ENCODE peak calls at places on chromosomes 7 and 10, in six cellular contexts. One of them, this sample, is unnamed.

GRCh38 chr10:15419279-15419874 is 48.3 kb upstream of the FAM171A1 start:
- DNase-seq in tibial nerve: peak
- DNase-seq in breast epithelium: no peak
- DNase-seq in spleen: no peak
- DNase-seq in IMR-90: peak
- DNase-seq in esophagus muscularis mucosa: no peak
- DNase-seq in this sample: no peak

GRCh38 chr10:94493463-94493862 is 52.1 kb upstream of the HELLS start:
- DNase-seq in tibial nerve: no peak
- DNase-seq in breast epithelium: no peak
- DNase-seq in spleen: no peak
- DNase-seq in IMR-90: no peak
- DNase-seq in esophagus muscularis mucosa: no peak
- DNase-seq in this sample: no peak

GRCh38 chr10:110364531-110364937 is 59.8 kb upstream of the SMNDC1 start:
- DNase-seq in tibial nerve: no peak
- DNase-seq in breast epithelium: no peak
- DNase-seq in spleen: no peak
- DNase-seq in IMR-90: no peak
- DNase-seq in esophagus muscularis mucosa: no peak
- DNase-seq in this sample: no peak

GRCh38 chr7:29369909-29370488 is 175.4 kb downstream of the CHN2 start:
- DNase-seq in tibial nerve: no peak
- DNase-seq in breast epithelium: no peak
- DNase-seq in spleen: no peak
- DNase-seq in IMR-90: no peak
- DNase-seq in esophagus muscularis mucosa: no peak
- DNase-seq in this sample: no peak

GRCh38 chr7:13603661-13604060 is 385.8 kb downstream of the ETV1 start:
- DNase-seq in tibial nerve: no peak
- DNase-seq in breast epithelium: no peak
- DNase-seq in spleen: no peak
- DNase-seq in IMR-90: peak
- DNase-seq in esophagus muscularis mucosa: no peak
- DNase-seq in this sample: no peak

GRCh38 chr10:84452006-84452405 is 123.6 kb downstream of the CCSER2 start:
- DNase-seq in tibial nerve: no peak
- DNase-seq in breast epithelium: no peak
- DNase-seq in spleen: no peak
- DNase-seq in IMR-90: peak
- DNase-seq in esophagus muscularis mucosa: no peak
- DNase-seq in this sample: no peak

GRCh38 chr7:41103331-41103730 is 599.6 kb downstream of the INHBA start:
- DNase-seq in tibial nerve: no peak
- DNase-seq in breast epithelium: no peak
- DNase-seq in spleen: no peak
- DNase-seq in IMR-90: peak
- DNase-seq in esophagus muscularis mucosa: no peak
- DNase-seq in this sample: no peak

GRCh38 chr10:31034041-31034918 is 2.6 kb upstream of the ZNF438 start:
- DNase-seq in tibial nerve: no peak
- DNase-seq in breast epithelium: no peak
- DNase-seq in spleen: no peak
- DNase-seq in IMR-90: peak
- DNase-seq in esophagus muscularis mucosa: no peak
- DNase-seq in this sample: no peak

GRCh38 chr7:155543011-155543881 is 3.1 kb downstream of the CNPY1 start:
- DNase-seq in tibial nerve: no peak
- DNase-seq in breast epithelium: no peak
- DNase-seq in spleen: no peak
- DNase-seq in IMR-90: peak
- DNase-seq in esophagus muscularis mucosa: no peak
- DNase-seq in this sample: no peak

GRCh38 chr7:152856351-152856750 is 96.8 kb downstream of the ACTR3B start:
- DNase-seq in tibial nerve: no peak
- DNase-seq in breast epithelium: no peak
- DNase-seq in spleen: no peak
- DNase-seq in IMR-90: no peak
- DNase-seq in esophagus muscularis mucosa: no peak
- DNase-seq in this sample: no peak

GRCh38 chr10:5951167-5951711 is 26.1 kb downstream of the IL15RA start:
- DNase-seq in tibial nerve: peak
- DNase-seq in breast epithelium: peak
- DNase-seq in spleen: no peak
- DNase-seq in IMR-90: no peak
- DNase-seq in esophagus muscularis mucosa: no peak
- DNase-seq in this sample: no peak

GRCh38 chr10:73433538-73433867 is at the start of gene MSS51:
- DNase-seq in tibial nerve: no peak
- DNase-seq in breast epithelium: no peak
- DNase-seq in spleen: no peak
- DNase-seq in IMR-90: no peak
- DNase-seq in esophagus muscularis mucosa: no peak
- DNase-seq in this sample: no peak

GRCh38 chr10:16891375-16892313 is 74.4 kb upstream of the RSU1 start:
- DNase-seq in tibial nerve: peak
- DNase-seq in breast epithelium: no peak
- DNase-seq in spleen: peak
- DNase-seq in IMR-90: peak
- DNase-seq in esophagus muscularis mucosa: no peak
- DNase-seq in this sample: no peak

GRCh38 chr7:93332172-93332571 is 100.0 kb downstream of the VPS50 start:
- DNase-seq in tibial nerve: no peak
- DNase-seq in breast epithelium: no peak
- DNase-seq in spleen: no peak
- DNase-seq in IMR-90: no peak
- DNase-seq in esophagus muscularis mucosa: no peak
- DNase-seq in this sample: no peak

GRCh38 chr7:27478104-27478503 is 184.6 kb downstream of the HIBADH start:
- DNase-seq in tibial nerve: no peak
- DNase-seq in breast epithelium: no peak
- DNase-seq in spleen: no peak
- DNase-seq in IMR-90: no peak
- DNase-seq in esophagus muscularis mucosa: no peak
- DNase-seq in this sample: no peak

GRCh38 chr10:63866747-63867140 is 345.5 kb downstream of the REEP3 start:
- DNase-seq in tibial nerve: no peak
- DNase-seq in breast epithelium: no peak
- DNase-seq in spleen: no peak
- DNase-seq in IMR-90: no peak
- DNase-seq in esophagus muscularis mucosa: no peak
- DNase-seq in this sample: no peak

GRCh38 chr7:66250711-66251110 is 45.6 kb downstream of the TPST1 start:
- DNase-seq in tibial nerve: no peak
- DNase-seq in breast epithelium: no peak
- DNase-seq in spleen: no peak
- DNase-seq in IMR-90: peak
- DNase-seq in esophagus muscularis mucosa: no peak
- DNase-seq in this sample: no peak

GRCh38 chr10:74081192-74081803 is 69.3 kb downstream of the AP3M1 start:
- DNase-seq in tibial nerve: peak
- DNase-seq in breast epithelium: no peak
- DNase-seq in spleen: no peak
- DNase-seq in IMR-90: peak
- DNase-seq in esophagus muscularis mucosa: peak
- DNase-seq in this sample: no peak

GRCh38 chr7:38878694-38879457 is 30.1 kb downstream of the VPS41 start:
- DNase-seq in tibial nerve: no peak
- DNase-seq in breast epithelium: no peak
- DNase-seq in spleen: no peak
- DNase-seq in IMR-90: no peak
- DNase-seq in esophagus muscularis mucosa: no peak
- DNase-seq in this sample: no peak

GRCh38 chr10:98980353-98980752 is 255.3 kb downstream of the HPSE2 start:
- DNase-seq in tibial nerve: no peak
- DNase-seq in breast epithelium: no peak
- DNase-seq in spleen: no peak
- DNase-seq in IMR-90: no peak
- DNase-seq in esophagus muscularis mucosa: no peak
- DNase-seq in this sample: no peak

GRCh38 chr10:104339469-104340098 is 1.3 kb upstream of the ITPRIP start:
- DNase-seq in tibial nerve: peak
- DNase-seq in breast epithelium: no peak
- DNase-seq in spleen: no peak
- DNase-seq in IMR-90: peak
- DNase-seq in esophagus muscularis mucosa: no peak
- DNase-seq in this sample: no peak

GRCh38 chr7:129489491-129489890 is 12.8 kb upstream of the SMKR1 start:
- DNase-seq in tibial nerve: no peak
- DNase-seq in breast epithelium: no peak
- DNase-seq in spleen: no peak
- DNase-seq in IMR-90: peak
- DNase-seq in esophagus muscularis mucosa: no peak
- DNase-seq in this sample: no peak

DNA sequence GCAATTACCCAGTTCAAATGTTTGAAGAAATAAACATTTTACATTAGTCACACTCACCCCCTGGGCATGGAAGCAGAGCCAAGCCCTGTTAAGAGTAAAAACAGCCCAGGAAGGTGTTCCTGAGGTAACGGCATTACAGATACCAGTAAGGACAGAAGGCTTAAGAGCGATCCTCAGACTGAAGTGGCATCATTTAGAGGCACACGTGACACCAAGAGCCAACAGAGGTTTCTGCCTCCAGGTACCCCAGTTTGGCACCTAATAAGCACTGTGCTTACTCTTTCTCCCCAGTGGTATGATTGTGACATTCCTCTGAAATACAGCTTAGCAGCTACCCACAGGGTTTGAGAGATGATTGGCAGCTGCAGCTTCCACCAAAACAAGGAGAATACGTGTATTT is 17.2 kb downstream of the MMS19 start:
- DNase-seq in tibial nerve: no peak
- DNase-seq in breast epithelium: no peak
- DNase-seq in spleen: no peak
- DNase-seq in IMR-90: peak
- DNase-seq in esophagus muscularis mucosa: no peak
- DNase-seq in this sample: no peak
- H3K27ac ChIP-seq in tibial nerve: no peak
- H3K27ac ChIP-seq in breast epithelium: peak
- H3K27ac ChIP-seq in spleen: no peak
- H3K27ac ChIP-seq in IMR-90: no peak
- H3K27ac ChIP-seq in esophagus muscularis mucosa: no peak
- H3K27ac ChIP-seq in this sample: no peak

DNA sequence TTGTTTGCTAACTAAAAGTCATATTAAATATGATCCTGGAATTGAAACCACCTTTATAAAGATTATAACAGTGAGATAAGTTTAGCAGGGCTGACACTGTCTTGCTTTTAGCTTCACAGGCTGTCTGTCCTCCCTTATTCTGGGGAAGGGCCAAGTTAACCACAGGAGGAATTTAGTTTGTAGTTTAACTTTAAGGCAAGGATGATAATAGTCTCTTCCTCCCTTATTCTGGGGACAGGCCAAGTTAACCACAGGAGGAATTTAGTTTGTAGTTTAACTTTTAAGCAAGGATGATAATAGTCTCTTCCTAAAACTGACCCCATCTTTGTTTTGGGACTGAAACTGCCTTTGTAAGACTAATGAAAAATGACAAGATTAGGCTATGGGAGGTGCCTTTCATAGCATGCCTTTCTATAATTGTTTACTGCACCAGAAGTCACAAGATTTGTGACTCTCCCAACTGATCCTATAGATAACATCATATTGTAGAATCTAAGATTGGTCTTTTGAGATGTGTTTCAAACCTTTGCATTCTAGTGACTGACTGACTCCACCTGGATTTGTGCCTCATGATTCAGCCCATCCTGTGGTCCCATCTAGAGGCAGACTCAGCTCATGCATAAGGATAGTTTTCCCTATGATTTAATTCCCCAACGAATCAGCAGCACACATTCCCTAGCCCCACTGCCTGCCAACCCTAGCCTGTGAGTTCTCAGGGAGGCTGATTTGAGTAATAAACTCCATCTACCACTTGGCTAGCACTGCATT is 212.0 kb downstream of the MAGI2 start:
- DNase-seq in tibial nerve: no peak
- DNase-seq in breast epithelium: no peak
- DNase-seq in spleen: no peak
- DNase-seq in IMR-90: peak
- DNase-seq in esophagus muscularis mucosa: no peak
- DNase-seq in this sample: no peak
- TF ChIP-seq CTCF in tibial nerve: no peak
- TF ChIP-seq CTCF in breast epithelium: no peak
- TF ChIP-seq CTCF in spleen: no peak
- TF ChIP-seq CTCF in IMR-90: no peak
- TF ChIP-seq CTCF in esophagus muscularis mucosa: no peak
- TF ChIP-seq CTCF in this sample: no peak

GRCh38 chr10:106025208-106025811 is 1139.2 kb downstream of the SORCS1 start:
- DNase-seq in tibial nerve: no peak
- DNase-seq in breast epithelium: no peak
- DNase-seq in spleen: no peak
- DNase-seq in IMR-90: no peak
- DNase-seq in esophagus muscularis mucosa: no peak
- DNase-seq in this sample: no peak

GRCh38 chr10:106033065-106033464 is 1131.4 kb downstream of the SORCS1 start:
- DNase-seq in tibial nerve: no peak
- DNase-seq in breast epithelium: no peak
- DNase-seq in spleen: no peak
- DNase-seq in IMR-90: no peak
- DNase-seq in esophagus muscularis mucosa: no peak
- DNase-seq in this sample: no peak

GRCh38 chr10:106023329-106023728 is 1141.2 kb downstream of the SORCS1 start:
- DNase-seq in tibial nerve: no peak
- DNase-seq in breast epithelium: no peak
- DNase-seq in spleen: no peak
- DNase-seq in IMR-90: no peak
- DNase-seq in esophagus muscularis mucosa: no peak
- DNase-seq in this sample: no peak

DNA sequence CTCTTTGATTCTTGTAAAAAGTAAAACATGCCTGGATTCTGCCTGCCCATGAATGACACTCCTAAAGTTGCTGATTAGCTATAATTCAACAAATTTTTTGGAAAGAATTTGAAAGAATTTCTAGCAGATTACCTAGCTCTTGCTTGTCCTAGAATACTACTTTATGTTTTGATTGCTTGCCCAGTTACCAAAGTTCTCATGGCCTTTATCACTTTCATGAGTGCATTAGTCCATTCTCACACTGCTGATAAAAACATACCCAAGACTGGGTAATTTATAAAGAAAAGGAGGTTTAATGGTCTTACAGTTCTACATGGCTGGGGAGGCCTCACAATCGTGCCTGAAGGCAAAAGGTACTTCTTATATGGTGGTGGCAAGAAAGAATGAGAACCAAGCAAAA is 1137.3 kb downstream of the SORCS1 start:
- DNase-seq in tibial nerve: no peak
- DNase-seq in breast epithelium: no peak
- DNase-seq in spleen: no peak
- DNase-seq in IMR-90: no peak
- DNase-seq in esophagus muscularis mucosa: no peak
- DNase-seq in this sample: no peak
- TF ChIP-seq POLR2A in tibial nerve: no peak
- TF ChIP-seq POLR2A in breast epithelium: no peak
- TF ChIP-seq POLR2A in spleen: no peak
- TF ChIP-seq POLR2A in IMR-90: no peak
- TF ChIP-seq POLR2A in esophagus muscularis mucosa: no peak
- TF ChIP-seq POLR2A in this sample: no peak

DNA sequence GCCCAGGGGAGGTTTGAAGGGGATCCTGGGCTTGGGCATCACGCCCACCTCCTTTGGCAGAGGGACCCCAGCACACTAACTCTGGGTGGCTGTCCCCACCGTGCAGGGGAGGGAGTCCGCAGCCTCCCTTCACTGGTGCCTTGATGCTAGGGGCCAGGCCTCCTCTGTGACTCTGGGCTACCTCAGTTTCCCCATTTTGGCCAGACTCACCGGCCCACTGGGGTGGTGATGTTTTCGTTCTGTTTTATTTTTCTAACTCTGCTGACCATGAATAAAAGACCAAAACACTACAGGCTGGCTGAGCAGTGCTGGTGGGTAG is 507 bp upstream of the TRIP6 start:
- DNase-seq in tibial nerve: no peak
- DNase-seq in breast epithelium: no peak
- DNase-seq in spleen: no peak
- DNase-seq in IMR-90: no peak
- DNase-seq in esophagus muscularis mucosa: no peak
- DNase-seq in this sample: no peak
- H3K27ac ChIP-seq in tibial nerve: peak
- H3K27ac ChIP-seq in breast epithelium: peak
- H3K27ac ChIP-seq in spleen: peak
- H3K27ac ChIP-seq in IMR-90: peak
- H3K27ac ChIP-seq in esophagus muscularis mucosa: peak
- H3K27ac ChIP-seq in this sample: peak